ENCODE peak calls at places on chromosomes 6 and 20, in four cellular contexts. M is mammary epithelial cell, Z is Karpas-422, B is IMR-90. L is an unnamed sample.
A peak's percentile ranks its signal among the peaks of the same experiment; 100 is the strongest.

GRCh38 chr6:43427406-43428111 is at the start of gene ABCC10:
- DNase-seq in M (peak; percentile 95), Z (peak; percentile 99), B (peak; percentile 95), L (peak; percentile 95)

GRCh38 chr20:25224941-25225340 is 22.9 kb upstream of the PYGB start:
- DNase-seq in M (no peak), Z (no peak), B (no peak), L (no peak)

GRCh38 chr6:88965691-88966090 is 2.3 kb upstream of the RNGTT start:
- DNase-seq in M (no peak), Z (no peak), B (no peak), L (no peak)

GRCh38 chr6:32111424-32112066 is 2.4 kb upstream of the TNXB start:
- DNase-seq in M (no peak), Z (no peak), B (no peak), L (no peak)

GRCh38 chr6:101296184-101296583 is 97.3 kb upstream of the GRIK2 start:
- DNase-seq in M (peak; percentile 28), Z (no peak), B (peak; percentile 2), L (peak; percentile 2)

GRCh38 chr20:13021205-13021970 is 12.6 kb downstream of the SPTLC3 start:
- DNase-seq in M (no peak), Z (no peak), B (no peak), L (no peak)

GRCh38 chr6:99349620-99350141 is at the start of gene FAXC:
- DNase-seq in M (peak; percentile 69), Z (no peak), B (peak; percentile 14), L (peak; percentile 58)

GRCh38 chr20:40682104-40683045 is 6.7 kb downstream of the MAFB start:
- DNase-seq in M (no peak), Z (no peak), B (no peak), L (no peak)

GRCh38 chr20:43431120-43431519 is 26.6 kb upstream of the SRSF6 start:
- DNase-seq in M (no peak), Z (no peak), B (no peak), L (no peak)

GRCh38 chr6:133889557-133890301 is 816 bp downstream of the TCF21 start:
- DNase-seq in M (no peak), Z (no peak), B (peak; percentile 73), L (no peak)

GRCh38 chr6:145015739-145016558 is 719.4 kb downstream of the EPM2A start:
- DNase-seq in M (peak; percentile 86), Z (no peak), B (peak; percentile 97), L (peak; percentile 88)

GRCh38 chr6:30781697-30782424 is 37.5 kb upstream of the IER3 start:
- DNase-seq in M (peak; percentile 97), Z (no peak), B (peak; percentile 100), L (peak; percentile 99)

GRCh38 chr20:41149679-41150131 is 12.4 kb downstream of the PLCG1 start:
- DNase-seq in M (peak; percentile 77), Z (no peak), B (peak; percentile 71), L (peak; percentile 63)

GRCh38 chr6:107641500-107641931 is 151.6 kb downstream of the SOBP start:
- DNase-seq in M (no peak), Z (no peak), B (no peak), L (peak; percentile 23)

GRCh38 chr6:123171341-123171740 is 175.3 kb downstream of the CLVS2 start:
- DNase-seq in M (peak; percentile 0), Z (no peak), B (no peak), L (peak; percentile 7)

GRCh38 chr6:90219168-90219985 is 77.3 kb downstream of the BACH2 start:
- DNase-seq in M (no peak), Z (no peak), B (peak; percentile 90), L (peak; percentile 32)

GRCh38 chr6:45619994-45620471 is 242.3 kb upstream of the SUPT3H start:
- DNase-seq in M (no peak), Z (no peak), B (peak; percentile 63), L (no peak)

GRCh38 chr6:45618259-45618658 is 240.5 kb upstream of the SUPT3H start:
- DNase-seq in M (no peak), Z (no peak), B (no peak), L (no peak)

GRCh38 chr6:45619211-45619760 is 241.6 kb upstream of the SUPT3H start:
- DNase-seq in M (no peak), Z (no peak), B (no peak), L (no peak)

GRCh38 chr6:45616209-45616608 is 238.5 kb upstream of the SUPT3H start:
- DNase-seq in M (no peak), Z (no peak), B (no peak), L (no peak)

DNA sequence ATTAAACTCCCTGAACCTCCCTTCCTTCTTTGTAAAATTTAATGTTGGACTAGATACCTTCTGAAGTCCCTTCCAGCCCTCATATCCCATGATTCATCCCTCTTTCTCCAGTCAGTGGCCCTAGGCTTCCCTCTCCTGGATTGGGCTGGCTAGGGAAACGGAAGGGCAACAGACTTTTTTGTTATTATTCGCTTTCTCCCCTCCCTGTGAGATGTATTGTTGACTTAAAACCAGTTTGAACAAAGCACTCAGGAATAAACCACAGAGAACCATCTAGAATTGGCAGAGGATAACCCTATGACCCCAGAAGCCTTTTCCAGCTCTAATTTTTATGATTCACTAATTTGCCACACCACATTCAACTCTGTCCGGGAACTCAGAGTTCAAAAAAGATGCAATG is 239.7 kb upstream of the SUPT3H start:
- DNase-seq in M (peak; percentile 77), Z (no peak), B (peak; percentile 19), L (peak; percentile 22)
- H2AFZ ChIP-seq in M (no peak overlapping the region), Z (no peak overlapping the region), B (no peak overlapping the region), L (no peak overlapping the region)

DNA sequence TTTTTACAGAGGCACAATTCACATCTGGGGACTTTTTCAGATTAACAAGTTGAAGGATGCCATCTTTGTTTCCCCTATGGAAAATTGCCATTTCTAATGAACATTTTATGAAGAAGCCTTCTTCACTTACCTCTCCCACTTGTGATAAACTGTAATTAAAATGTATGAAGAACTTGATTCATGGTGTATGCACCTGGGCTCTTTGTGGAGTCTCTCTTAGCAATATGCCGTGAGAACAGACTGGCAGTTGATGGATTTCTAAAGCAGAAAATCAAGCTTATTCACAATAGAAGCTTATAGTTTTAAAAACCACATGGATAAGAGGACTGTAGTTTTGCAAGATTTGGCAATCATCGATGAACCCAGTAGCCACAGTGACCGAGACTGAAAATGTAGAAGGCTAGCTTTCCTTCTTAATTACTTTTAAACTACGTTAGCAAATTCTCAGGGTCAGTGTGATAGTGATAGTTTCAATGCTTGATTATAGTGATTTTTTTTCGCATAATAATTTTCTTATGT is 270.6 kb downstream of the PRL start:
- DNase-seq in M (no peak), Z (no peak), B (no peak), L (no peak)
- H3K4me1 ChIP-seq in M (no peaks in the 10 kb centered on the region), Z (no peaks in the 10 kb centered on the region), B (peaks cover 10% of the 10 kb centered on the region), L (peaks cover 4% of the 10 kb centered on the region)

GRCh38 chr6:76681781-76682180 is 609.3 kb upstream of the IMPG1 start:
- DNase-seq in M (no peak), Z (no peak), B (no peak), L (no peak)

GRCh38 chr6:76682842-76683241 is 610.4 kb upstream of the IMPG1 start:
- DNase-seq in M (no peak), Z (peak; percentile 57), B (peak; percentile 10), L (peak; percentile 28)

GRCh38 chr6:76684881-76685280 is 612.4 kb upstream of the IMPG1 start:
- DNase-seq in M (no peak), Z (no peak), B (peak; percentile 2), L (no peak)

DNA sequence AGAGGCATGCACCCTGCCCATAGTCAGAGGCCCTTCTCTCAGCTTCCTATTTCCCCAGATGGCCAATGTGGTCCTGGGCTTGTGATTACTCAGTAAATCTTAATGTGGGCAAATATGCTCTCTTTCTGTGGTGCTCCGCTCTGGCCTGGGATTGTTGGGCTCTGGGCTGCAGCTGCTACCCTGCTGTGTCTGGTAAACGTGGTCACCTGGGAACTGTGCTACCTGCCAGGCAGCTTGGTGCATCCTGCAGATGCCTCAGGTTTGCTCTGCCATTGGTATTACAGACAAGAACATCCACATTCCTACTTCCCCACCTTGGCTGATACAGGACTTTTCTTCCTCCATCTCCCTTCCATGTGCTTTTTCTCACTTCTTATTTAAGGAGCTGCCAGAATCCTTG is 611.5 kb upstream of the IMPG1 start:
- DNase-seq in M (no peak), Z (no peak), B (no peak), L (no peak)
- H3K27ac ChIP-seq in M (no peak overlapping the region), Z (no peak overlapping the region), B (no peak overlapping the region), L (no peak overlapping the region)

GRCh38 chr6:39961178-39961577 is 26.9 kb upstream of the MOCS1 start:
- DNase-seq in M (peak; percentile 16), Z (no peak), B (peak; percentile 47), L (no peak)

GRCh38 chr6:39964530-39964929 is 30.3 kb upstream of the MOCS1 start:
- DNase-seq in M (no peak), Z (no peak), B (no peak), L (no peak)

GRCh38 chr6:39965716-39966115 is 31.5 kb upstream of the MOCS1 start:
- DNase-seq in M (no peak), Z (no peak), B (no peak), L (no peak)

GRCh38 chr6:39964094-39964493 is 29.8 kb upstream of the MOCS1 start:
- DNase-seq in M (no peak), Z (no peak), B (no peak), L (no peak)

DNA sequence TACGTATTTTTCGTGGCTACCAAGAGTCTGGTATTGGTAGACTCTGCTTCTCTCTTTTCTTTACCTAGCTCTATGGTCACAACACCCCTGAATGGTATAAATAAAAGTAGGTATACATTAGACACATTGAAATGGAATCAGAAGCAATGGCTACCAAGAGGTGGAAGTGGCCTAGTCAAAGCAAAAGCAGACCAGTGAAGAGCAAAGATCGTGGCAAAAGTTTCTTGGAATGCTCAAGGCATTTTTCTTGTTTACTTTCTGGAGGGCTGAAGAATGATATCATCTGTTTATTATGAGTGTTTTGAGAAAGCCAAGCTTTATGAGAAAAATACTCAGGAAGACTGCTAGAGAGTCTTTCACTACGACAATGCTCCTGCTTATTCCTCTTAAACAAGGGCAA is 28.6 kb upstream of the MOCS1 start:
- DNase-seq in M (no peak), Z (no peak), B (peak; percentile 70), L (peak; percentile 37)
- H2AFZ ChIP-seq in M (no peak overlapping the region), Z (no peak overlapping the region), B (no peak overlapping the region), L (no peak overlapping the region)

GRCh38 chr20:47545499-47545898 is 43.8 kb downstream of the NCOA3 start:
- DNase-seq in M (no peak), Z (no peak), B (no peak), L (no peak)

GRCh38 chr20:47544240-47544639 is 42.6 kb downstream of the NCOA3 start:
- DNase-seq in M (peak; percentile 36), Z (no peak), B (peak; percentile 64), L (peak; percentile 56)

GRCh38 chr20:47543006-47543431 is 41.3 kb downstream of the NCOA3 start:
- DNase-seq in M (no peak), Z (no peak), B (peak; percentile 43), L (no peak)

GRCh38 chr20:47546184-47547033 is 44.7 kb downstream of the NCOA3 start:
- DNase-seq in M (peak; percentile 51), Z (no peak), B (peak; percentile 96), L (peak; percentile 70)

DNA sequence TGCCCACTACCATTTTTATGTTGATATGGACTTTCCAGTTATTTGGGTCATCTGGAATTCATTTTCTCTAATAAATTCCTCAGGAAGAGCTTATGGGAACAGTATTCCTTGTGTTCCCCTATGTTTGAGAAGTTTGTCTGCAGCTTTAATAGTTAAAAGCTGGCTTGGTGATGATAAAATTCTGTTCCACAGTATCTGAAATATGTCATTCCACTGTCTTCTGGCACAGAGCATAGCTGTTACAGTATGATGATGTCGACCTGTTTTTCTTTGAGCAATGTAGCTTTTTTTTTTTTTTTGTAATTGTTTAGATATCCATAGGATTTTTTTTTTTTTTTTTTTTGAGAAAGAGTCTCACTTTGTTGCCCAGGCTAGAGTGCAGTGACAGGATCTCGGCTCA is 43.2 kb downstream of the NCOA3 start:
- DNase-seq in M (no peak), Z (no peak), B (peak; percentile 35), L (no peak)
- H3K4me1 ChIP-seq in M (peaks cover 9% of the 10 kb centered on the region), Z (peaks cover 23% of the 10 kb centered on the region), B (peaks cover 29% of the 10 kb centered on the region), L (peaks cover 22% of the 10 kb centered on the region)

GRCh38 chr6:116201538-116201937 is 52.3 kb downstream of the TSPYL4 start:
- DNase-seq in M (no peak), Z (no peak), B (no peak), L (no peak)
- H3K27ac ChIP-seq in M (no peak overlapping the region), Z (no peak overlapping the region), B (no peak overlapping the region), L (no peak overlapping the region)

L was measured in PC-3.